ENCODE peak calls at places on chromosomes 11 and 22, in five cellular contexts. One of them, this sample, is unnamed. For H3K4me1 and H3K36me3, the result is how much of the 10 kb centered on the place peaks cover.

GRCh38 chr11:57597971-57598830 is 716 bp downstream of the SERPING1 start:
- DNase-seq in ovary: peak
- DNase-seq in kidney: peak
- DNase-seq in CD4-positive, CD25-positive, alpha-beta regulatory T cell: no peak
- DNase-seq in upper lobe of right lung: peak
- DNase-seq in this sample: no peak

GRCh38 chr11:94131363-94132115 is 2.9 kb downstream of the PANX1 start:
- DNase-seq in ovary: peak
- DNase-seq in kidney: no peak
- DNase-seq in CD4-positive, CD25-positive, alpha-beta regulatory T cell: no peak
- DNase-seq in upper lobe of right lung: no peak
- DNase-seq in this sample: no peak

GRCh38 chr11:111406091-111406490 is 27.0 kb upstream of the POU2AF1 start:
- DNase-seq in ovary: no peak
- DNase-seq in kidney: no peak
- DNase-seq in CD4-positive, CD25-positive, alpha-beta regulatory T cell: no peak
- DNase-seq in upper lobe of right lung: no peak
- DNase-seq in this sample: no peak

GRCh38 chr11:7525424-7525823 is 11.6 kb downstream of the PPFIBP2 start:
- DNase-seq in ovary: no peak
- DNase-seq in kidney: no peak
- DNase-seq in CD4-positive, CD25-positive, alpha-beta regulatory T cell: no peak
- DNase-seq in upper lobe of right lung: no peak
- DNase-seq in this sample: no peak

GRCh38 chr11:119310682-119311052 is 6.3 kb downstream of the MCAM start:
- DNase-seq in ovary: no peak
- DNase-seq in kidney: no peak
- DNase-seq in CD4-positive, CD25-positive, alpha-beta regulatory T cell: no peak
- DNase-seq in upper lobe of right lung: no peak
- DNase-seq in this sample: no peak

GRCh38 chr22:30649430-30650007 is 13.9 kb downstream of the SLC35E4 start:
- DNase-seq in ovary: peak
- DNase-seq in kidney: peak
- DNase-seq in CD4-positive, CD25-positive, alpha-beta regulatory T cell: peak
- DNase-seq in upper lobe of right lung: no peak
- DNase-seq in this sample: no peak

GRCh38 chr11:78798567-78799170 is 224.0 kb upstream of the NARS2 start:
- DNase-seq in ovary: peak
- DNase-seq in kidney: peak
- DNase-seq in CD4-positive, CD25-positive, alpha-beta regulatory T cell: peak
- DNase-seq in upper lobe of right lung: peak
- DNase-seq in this sample: peak

GRCh38 chr22:37749223-37749622 is 52.4 kb downstream of the TRIOBP start:
- DNase-seq in ovary: no peak
- DNase-seq in kidney: no peak
- DNase-seq in CD4-positive, CD25-positive, alpha-beta regulatory T cell: no peak
- DNase-seq in upper lobe of right lung: peak
- DNase-seq in this sample: no peak

GRCh38 chr11:106594751-106595351 is 423.4 kb downstream of the GUCY1A2 start:
- DNase-seq in ovary: no peak
- DNase-seq in kidney: no peak
- DNase-seq in CD4-positive, CD25-positive, alpha-beta regulatory T cell: peak
- DNase-seq in upper lobe of right lung: no peak
- DNase-seq in this sample: no peak

GRCh38 chr22:29393019-29393608 is 4.7 kb upstream of the AP1B1 start:
- DNase-seq in ovary: no peak
- DNase-seq in kidney: no peak
- DNase-seq in CD4-positive, CD25-positive, alpha-beta regulatory T cell: no peak
- DNase-seq in upper lobe of right lung: no peak
- DNase-seq in this sample: no peak

GRCh38 chr11:75214411-75214821 is 26.2 kb upstream of the TPBGL start:
- DNase-seq in ovary: peak
- DNase-seq in kidney: peak
- DNase-seq in CD4-positive, CD25-positive, alpha-beta regulatory T cell: peak
- DNase-seq in upper lobe of right lung: peak
- DNase-seq in this sample: no peak

GRCh38 chr11:6298605-6299004 is 21.7 kb downstream of the CAVIN3 start:
- DNase-seq in ovary: no peak
- DNase-seq in kidney: no peak
- DNase-seq in CD4-positive, CD25-positive, alpha-beta regulatory T cell: peak
- DNase-seq in upper lobe of right lung: peak
- DNase-seq in this sample: no peak

GRCh38 chr22:34814260-34814659 is 251.7 kb upstream of the ISX start:
- DNase-seq in ovary: no peak
- DNase-seq in kidney: no peak
- DNase-seq in CD4-positive, CD25-positive, alpha-beta regulatory T cell: no peak
- DNase-seq in upper lobe of right lung: no peak
- DNase-seq in this sample: no peak

GRCh38 chr11:71304491-71304890 is 52.1 kb upstream of the SHANK2 start:
- DNase-seq in ovary: no peak
- DNase-seq in kidney: no peak
- DNase-seq in CD4-positive, CD25-positive, alpha-beta regulatory T cell: no peak
- DNase-seq in upper lobe of right lung: peak
- DNase-seq in this sample: no peak

GRCh38 chr22:49137216-49137840 is 690.3 kb downstream of the BRD1 start:
- DNase-seq in ovary: no peak
- DNase-seq in kidney: no peak
- DNase-seq in CD4-positive, CD25-positive, alpha-beta regulatory T cell: no peak
- DNase-seq in upper lobe of right lung: no peak
- DNase-seq in this sample: no peak

GRCh38 chr11:131370090-131370751 is at the start of gene NTM:
- DNase-seq in ovary: no peak
- DNase-seq in kidney: no peak
- DNase-seq in CD4-positive, CD25-positive, alpha-beta regulatory T cell: no peak
- DNase-seq in upper lobe of right lung: no peak
- DNase-seq in this sample: no peak

GRCh38 chr11:2507945-2508749 is 63.3 kb downstream of the KCNQ1 start:
- DNase-seq in ovary: no peak
- DNase-seq in kidney: peak
- DNase-seq in CD4-positive, CD25-positive, alpha-beta regulatory T cell: no peak
- DNase-seq in upper lobe of right lung: no peak
- DNase-seq in this sample: no peak

GRCh38 chr11:115069599-115069998 is 391.3 kb downstream of the NXPE2 start:
- DNase-seq in ovary: no peak
- DNase-seq in kidney: no peak
- DNase-seq in CD4-positive, CD25-positive, alpha-beta regulatory T cell: no peak
- DNase-seq in upper lobe of right lung: no peak
- DNase-seq in this sample: no peak

GRCh38 chr11:62472063-62472884 is 53.4 kb downstream of the SCGB1A1 start:
- DNase-seq in ovary: peak
- DNase-seq in kidney: no peak
- DNase-seq in CD4-positive, CD25-positive, alpha-beta regulatory T cell: no peak
- DNase-seq in upper lobe of right lung: no peak
- DNase-seq in this sample: no peak

GRCh38 chr11:83583953-83584352 is 297.8 kb upstream of the CCDC90B start:
- DNase-seq in ovary: no peak
- DNase-seq in kidney: no peak
- DNase-seq in CD4-positive, CD25-positive, alpha-beta regulatory T cell: peak
- DNase-seq in upper lobe of right lung: no peak
- DNase-seq in this sample: no peak

GRCh38 chr11:120335596-120335927 is 651 bp upstream of the ARHGEF12 start:
- DNase-seq in ovary: no peak
- DNase-seq in kidney: no peak
- DNase-seq in CD4-positive, CD25-positive, alpha-beta regulatory T cell: no peak
- DNase-seq in upper lobe of right lung: no peak
- DNase-seq in this sample: no peak

GRCh38 chr11:33187851-33188722 is 26.8 kb upstream of the CSTF3 start:
- DNase-seq in ovary: no peak
- DNase-seq in kidney: no peak
- DNase-seq in CD4-positive, CD25-positive, alpha-beta regulatory T cell: no peak
- DNase-seq in upper lobe of right lung: no peak
- DNase-seq in this sample: no peak

GRCh38 chr11:66850588-66851250 is 6.1 kb upstream of the LRFN4 start:
- DNase-seq in ovary: peak
- DNase-seq in kidney: peak
- DNase-seq in CD4-positive, CD25-positive, alpha-beta regulatory T cell: no peak
- DNase-seq in upper lobe of right lung: peak
- DNase-seq in this sample: no peak

GRCh38 chr11:66849501-66850234 is 6.4 kb downstream of the RCE1 start:
- DNase-seq in ovary: peak
- DNase-seq in kidney: peak
- DNase-seq in CD4-positive, CD25-positive, alpha-beta regulatory T cell: no peak
- DNase-seq in upper lobe of right lung: no peak
- DNase-seq in this sample: no peak

GRCh38 chr11:66847461-66848232 is 4.4 kb downstream of the RCE1 start:
- DNase-seq in ovary: peak
- DNase-seq in kidney: peak
- DNase-seq in CD4-positive, CD25-positive, alpha-beta regulatory T cell: no peak
- DNase-seq in upper lobe of right lung: no peak
- DNase-seq in this sample: no peak

GRCh38 chr11:66850235-66850587 is 6.7 kb upstream of the LRFN4 start:
- DNase-seq in ovary: no peak
- DNase-seq in kidney: no peak
- DNase-seq in CD4-positive, CD25-positive, alpha-beta regulatory T cell: no peak
- DNase-seq in upper lobe of right lung: no peak
- DNase-seq in this sample: no peak

GRCh38 chr11:66848671-66849500 is 5.6 kb downstream of the RCE1 start:
- DNase-seq in ovary: peak
- DNase-seq in kidney: peak
- DNase-seq in CD4-positive, CD25-positive, alpha-beta regulatory T cell: no peak
- DNase-seq in upper lobe of right lung: no peak
- DNase-seq in this sample: no peak
- H3K4me1 ChIP-seq in ovary: under half
- H3K4me1 ChIP-seq in kidney: under half
- H3K4me1 ChIP-seq in CD4-positive, CD25-positive, alpha-beta regulatory T cell: under half
- H3K4me1 ChIP-seq in upper lobe of right lung: under half
- H3K4me1 ChIP-seq in this sample: under half

DNA sequence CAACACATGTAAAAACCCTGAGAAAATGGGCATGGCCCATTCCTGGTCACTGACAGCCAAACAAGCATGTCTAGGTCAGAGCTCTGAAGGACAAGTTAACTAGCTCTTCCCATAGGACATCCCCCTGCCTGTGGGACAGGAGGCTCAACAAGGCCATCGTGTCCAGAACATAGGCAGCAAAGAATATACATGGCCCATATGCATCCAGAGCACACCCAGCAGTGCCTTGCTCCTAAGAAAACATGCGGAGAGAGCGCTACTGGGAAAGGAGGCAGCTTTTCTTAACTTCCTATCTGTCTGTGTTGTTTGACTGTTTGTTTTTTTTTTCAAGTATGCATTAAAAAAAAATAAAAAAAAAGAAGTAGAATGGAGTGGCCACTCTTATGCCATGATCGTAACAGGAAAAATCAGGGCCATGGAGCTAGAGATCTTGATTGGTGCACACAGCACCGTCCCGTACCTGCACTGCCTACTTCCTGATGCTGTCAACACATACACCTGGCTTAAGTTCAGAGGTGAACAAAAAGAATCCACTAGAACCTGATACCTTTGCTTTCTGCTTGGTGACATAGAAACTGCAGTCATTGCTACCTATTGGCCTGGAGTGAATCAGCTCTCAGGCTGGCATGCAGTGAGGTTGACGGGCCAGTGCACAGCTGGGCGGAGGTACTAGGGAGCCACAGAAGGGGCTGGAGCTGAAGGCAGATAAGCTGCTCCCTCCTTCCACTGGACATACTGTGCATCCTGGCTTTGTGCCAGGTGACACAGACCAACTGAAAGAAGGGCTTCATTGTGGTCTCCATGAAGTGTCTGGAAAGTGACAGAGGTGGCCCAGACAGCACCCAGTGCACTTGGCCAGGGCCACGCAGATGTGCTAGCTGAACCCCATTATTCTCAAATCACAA is 11.9 kb downstream of the UFD1 start:
- DNase-seq in ovary: no peak
- DNase-seq in kidney: no peak
- DNase-seq in CD4-positive, CD25-positive, alpha-beta regulatory T cell: no peak
- DNase-seq in upper lobe of right lung: no peak
- DNase-seq in this sample: no peak
- H3K36me3 ChIP-seq in ovary: under half
- H3K36me3 ChIP-seq in kidney: half or more
- H3K36me3 ChIP-seq in CD4-positive, CD25-positive, alpha-beta regulatory T cell: half or more
- H3K36me3 ChIP-seq in upper lobe of right lung: half or more
- H3K36me3 ChIP-seq in this sample: under half

DNA sequence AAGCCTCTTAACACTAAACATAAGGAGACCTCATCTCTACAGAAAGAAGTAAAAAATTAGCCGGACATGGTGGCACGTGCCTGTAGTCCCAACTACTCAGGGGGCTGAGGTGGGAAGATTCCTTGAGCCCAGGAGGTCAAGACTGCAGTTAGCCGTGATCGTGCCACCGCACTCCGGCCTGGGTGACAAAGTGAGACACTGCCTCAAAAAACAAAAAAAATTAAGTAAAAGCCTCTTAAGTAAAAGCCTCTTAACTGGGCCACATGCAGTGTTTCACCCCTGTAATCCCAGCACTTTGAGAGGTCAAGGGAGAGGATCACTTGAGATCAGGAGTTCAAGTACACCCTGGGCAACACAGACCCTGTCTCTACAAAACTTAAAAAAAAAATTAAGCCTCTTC is 25.7 kb downstream of the CELF1 start:
- DNase-seq in ovary: no peak
- DNase-seq in kidney: no peak
- DNase-seq in CD4-positive, CD25-positive, alpha-beta regulatory T cell: no peak
- DNase-seq in upper lobe of right lung: no peak
- DNase-seq in this sample: no peak
- H3K4me1 ChIP-seq in ovary: under half
- H3K4me1 ChIP-seq in kidney: under half
- H3K4me1 ChIP-seq in CD4-positive, CD25-positive, alpha-beta regulatory T cell: under half
- H3K4me1 ChIP-seq in upper lobe of right lung: half or more
- H3K4me1 ChIP-seq in this sample: under half

GRCh38 chr22:41343717-41344116 is 38.0 kb upstream of the TEF start:
- DNase-seq in ovary: no peak
- DNase-seq in kidney: no peak
- DNase-seq in CD4-positive, CD25-positive, alpha-beta regulatory T cell: no peak
- DNase-seq in upper lobe of right lung: no peak
- DNase-seq in this sample: no peak

GRCh38 chr22:41345807-41346335 is 35.9 kb upstream of the TEF start:
- DNase-seq in ovary: no peak
- DNase-seq in kidney: no peak
- DNase-seq in CD4-positive, CD25-positive, alpha-beta regulatory T cell: no peak
- DNase-seq in upper lobe of right lung: no peak
- DNase-seq in this sample: no peak

GRCh38 chr22:41343300-41343699 is 38.4 kb upstream of the TEF start:
- DNase-seq in ovary: no peak
- DNase-seq in kidney: no peak
- DNase-seq in CD4-positive, CD25-positive, alpha-beta regulatory T cell: no peak
- DNase-seq in upper lobe of right lung: no peak
- DNase-seq in this sample: no peak

GRCh38 chr22:41341990-41342389 is 39.8 kb upstream of the TEF start:
- DNase-seq in ovary: no peak
- DNase-seq in kidney: no peak
- DNase-seq in CD4-positive, CD25-positive, alpha-beta regulatory T cell: peak
- DNase-seq in upper lobe of right lung: no peak
- DNase-seq in this sample: no peak

DNA sequence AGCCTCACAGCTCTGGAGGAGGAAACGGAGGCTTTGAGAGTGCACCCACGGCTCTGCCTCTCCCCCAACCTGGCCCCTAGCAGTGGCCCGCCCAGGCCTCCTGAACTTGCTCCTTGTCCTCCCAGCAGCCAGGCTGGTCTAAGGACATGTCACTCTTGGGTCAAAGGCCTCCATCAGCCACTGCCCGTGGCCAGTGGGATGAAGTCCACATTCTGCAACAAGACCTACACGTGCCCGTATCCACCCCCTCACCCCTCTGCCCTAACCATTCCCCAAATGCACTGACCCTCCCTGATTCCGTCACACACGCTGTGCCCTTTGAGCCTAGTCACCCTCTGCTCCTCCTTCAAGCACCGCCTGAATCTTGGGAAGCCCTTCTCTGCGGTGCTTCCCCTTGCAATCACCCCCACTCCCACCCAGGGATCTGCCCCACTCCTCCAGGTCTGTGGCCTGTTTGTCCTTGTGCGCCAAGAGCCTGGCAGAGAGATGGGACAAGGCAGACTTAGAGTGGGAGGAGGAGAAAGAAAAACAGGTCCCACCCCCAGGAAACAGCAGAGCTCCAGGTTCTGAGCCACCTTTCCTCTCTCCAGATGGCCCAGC is 37.5 kb upstream of the TEF start:
- DNase-seq in ovary: no peak
- DNase-seq in kidney: no peak
- DNase-seq in CD4-positive, CD25-positive, alpha-beta regulatory T cell: no peak
- DNase-seq in upper lobe of right lung: no peak
- DNase-seq in this sample: no peak
- H3K36me3 ChIP-seq in ovary: under half
- H3K36me3 ChIP-seq in kidney: under half
- H3K36me3 ChIP-seq in CD4-positive, CD25-positive, alpha-beta regulatory T cell: half or more
- H3K36me3 ChIP-seq in upper lobe of right lung: half or more
- H3K36me3 ChIP-seq in this sample: under half